ENCODE peak calls at places on chromosomes 13 and 19, in six cellular contexts. G, X, C, J, D and V are unnamed samples.

GRCh38 chr13:93217701-93218100 is 8.9 kb upstream of the GPC6 start:
- DNase-seq in C (no peak), J (no peak), X (no peak), D (no peak), G (no peak), V (no peak)

GRCh38 chr19:14550201-14550754 is 20.9 kb downstream of the TECR start:
- DNase-seq in G (no peak), C (no peak), D (no peak), J (no peak), X (no peak), V (peak; percentile 73)

GRCh38 chr19:48498576-48498879 is 13.1 kb downstream of the LMTK3 start:
- DNase-seq in J (no peak), C (no peak), X (no peak), D (no peak), G (no peak), V (no peak)

GRCh38 chr13:89066868-89067466 is 1395.8 kb downstream of the SLITRK5 start:
- DNase-seq in G (peak; percentile 0), C (peak; percentile 40), X (peak; percentile 70), J (peak; percentile 62), D (peak; percentile 28), V (no peak)

GRCh38 chr19:49546825-49547565 is 19.2 kb downstream of the RCN3 start:
- DNase-seq in C (peak; percentile 93), D (peak; percentile 78), G (peak; percentile 89), X (peak; percentile 92), J (peak; percentile 93), V (peak; percentile 99)

GRCh38 chr13:23292596-23292995 is 111.8 kb downstream of the SGCG start:
- DNase-seq in D (no peak), G (no peak), X (no peak), J (no peak), C (no peak), V (no peak)

GRCh38 chr13:83935566-83935965 is 53.3 kb upstream of the SLITRK1 start:
- DNase-seq in C (no peak), J (no peak), D (no peak), X (no peak), G (no peak), V (no peak)

GRCh38 chr13:26051231-26052135 is at the start of gene SHISA2:
- DNase-seq in D (peak; percentile 86), X (peak; percentile 71), J (peak; percentile 73), C (peak; percentile 82), G (peak; percentile 31), V (no peak)

GRCh38 chr19:12757544-12758274 is 6.1 kb downstream of the BEST2 start:
- DNase-seq in J (peak; percentile 77), G (peak; percentile 61), X (peak; percentile 89), C (peak; percentile 80), D (peak; percentile 95), V (peak; percentile 96)

GRCh38 chr13:51096131-51096530 is 14.9 kb downstream of the C13orf42 start:
- DNase-seq in J (no peak), D (no peak), X (peak; percentile 78), G (no peak), C (no peak), V (no peak)

GRCh38 chr19:12098040-12098439 is 33.5 kb downstream of the ZNF844 start:
- DNase-seq in G (no peak), D (no peak), J (no peak), C (no peak), X (no peak), V (no peak)

GRCh38 chr19:10009269-10009665 is 1.0 kb downstream of the COL5A3 start:
- DNase-seq in D (peak; percentile 63), G (peak; percentile 92), C (peak; percentile 70), X (peak; percentile 71), J (peak; percentile 83), V (no peak)

GRCh38 chr13:80529734-80530133 is 188.8 kb upstream of the SPRY2 start:
- DNase-seq in G (no peak), D (no peak), C (no peak), X (no peak), J (no peak), V (no peak)

GRCh38 chr19:10155834-10156233 is 36.1 kb upstream of the EIF3G start:
- DNase-seq in J (no peak), X (no peak), D (no peak), G (peak; percentile 34), C (no peak), V (no peak)

GRCh38 chr19:45498411-45499195 is at the start of gene PPM1N:
- DNase-seq in G (peak; percentile 17), D (peak; percentile 86), X (peak; percentile 67), C (no peak), J (peak; percentile 51), V (no peak)

GRCh38 chr19:3313199-3313575 is 53.2 kb upstream of the NFIC start:
- DNase-seq in C (no peak), J (no peak), G (no peak), D (no peak), X (no peak), V (no peak)

GRCh38 chr19:33391631-33392249 is 18.2 kb downstream of the CEBPG start:
- DNase-seq in X (no peak), J (no peak), G (no peak), C (no peak), D (no peak), V (no peak)

GRCh38 chr13:73740681-73741080 is 393.5 kb downstream of the KLF12 start:
- DNase-seq in C (no peak), X (no peak), J (no peak), G (peak; percentile 10), D (no peak), V (no peak)

GRCh38 chr19:43591904-43592772 is 3.8 kb downstream of the IRGQ start:
- DNase-seq in D (no peak), C (no peak), G (no peak), X (no peak), J (no peak), V (no peak)

GRCh38 chr19:4130635-4131438 is 6.9 kb upstream of the MAP2K2 start:
- DNase-seq in X (no peak), G (peak; percentile 90), D (no peak), C (no peak), J (peak; percentile 91), V (peak; percentile 89)

GRCh38 chr13:26485288-26485687 is 72.2 kb upstream of the WASF3 start:
- DNase-seq in X (no peak), D (no peak), C (no peak), J (no peak), G (no peak), V (no peak)

GRCh38 chr13:42041684-42042035 is 6.8 kb upstream of the DGKH start:
- DNase-seq in J (peak; percentile 78), G (peak; percentile 63), X (peak; percentile 86), C (peak; percentile 29), D (peak; percentile 71), V (peak; percentile 62)

GRCh38 chr19:11453468-11454341 is 18.3 kb downstream of the PRKCSH start:
- DNase-seq in X (no peak), C (no peak), J (no peak), G (no peak), D (no peak), V (no peak)

GRCh38 chr13:76965759-76966421 is 17.6 kb downstream of the ACOD1 start:
- DNase-seq in X (no peak), J (peak; percentile 67), D (no peak), G (peak; percentile 61), C (no peak), V (peak; percentile 97)

GRCh38 chr19:50178320-50178719 is 15.2 kb upstream of the IZUMO2 start:
- DNase-seq in J (no peak), D (no peak), X (no peak), G (no peak), C (no peak), V (no peak)

GRCh38 chr19:42219812-42220750 is at the start of gene ZNF526:
- DNase-seq in C (peak; percentile 99), X (peak; percentile 99), D (peak; percentile 99), G (peak; percentile 97), J (peak; percentile 98), V (peak; percentile 99)
- H3K4me1 ChIP-seq in C (peaks cover 19% of the 10 kb centered on the region), X (peaks cover 2% of the 10 kb centered on the region), D (no peaks in the 10 kb centered on the region), G (peaks cover 11% of the 10 kb centered on the region), J (peaks cover 28% of the 10 kb centered on the region), V (peaks cover 19% of the 10 kb centered on the region)

GRCh38 chr13:113317031-113317430 is 20.0 kb downstream of the LAMP1 start:
- DNase-seq in G (no peak), C (no peak), D (no peak), J (no peak), X (no peak), V (no peak)

GRCh38 chr13:113320226-113320875 is 23.3 kb downstream of the LAMP1 start:
- DNase-seq in J (no peak), D (no peak), X (no peak), C (no peak), G (no peak), V (no peak)

GRCh38 chr13:113318956-113319355 is 21.9 kb downstream of the LAMP1 start:
- DNase-seq in J (no peak), G (no peak), X (no peak), D (no peak), C (no peak), V (no peak)

GRCh38 chr13:113319371-113319770 is 22.3 kb downstream of the LAMP1 start:
- DNase-seq in D (no peak), G (no peak), X (no peak), J (no peak), C (no peak), V (no peak)

DNA sequence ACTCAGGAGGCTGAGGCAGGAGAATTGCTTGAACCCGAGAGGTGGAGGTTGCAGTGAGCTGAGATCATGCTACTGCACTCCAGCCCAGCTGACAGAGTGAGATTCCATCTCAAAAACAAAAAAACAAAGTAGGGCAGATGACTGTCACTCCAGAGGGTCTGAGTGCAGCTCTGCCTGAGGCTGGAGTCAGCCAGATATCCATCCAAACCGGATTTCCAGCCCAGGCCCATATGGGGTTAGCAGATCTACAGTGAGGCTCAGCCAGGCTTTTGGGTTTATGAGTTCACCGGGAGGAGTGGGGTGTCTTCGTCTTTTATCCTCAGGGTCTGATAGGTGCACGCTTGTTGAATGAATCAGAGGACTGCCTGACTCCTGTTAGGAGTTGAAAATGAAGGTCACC is 19.0 kb downstream of the LAMP1 start:
- DNase-seq in X (no peak), J (no peak), G (no peak), C (no peak), D (no peak), V (peak; percentile 21)
- H3K4me2 ChIP-seq in X (no peak overlapping the region), J (no peak overlapping the region), G (no peak overlapping the region), C (no peak overlapping the region), D (no peak overlapping the region), V (no peak overlapping the region)

GRCh38 chr19:21604351-21604926 is 99.0 kb downstream of the ZNF429 start:
- DNase-seq in X (peak; percentile 79), C (no peak), G (peak; percentile 21), D (no peak), J (peak; percentile 32), V (no peak)
- H2AK5ac ChIP-seq in X (no peak overlapping the region), C (no peak overlapping the region), G (no peak overlapping the region), D (no peak overlapping the region), J (no peak overlapping the region), V (no peak overlapping the region)

DNA sequence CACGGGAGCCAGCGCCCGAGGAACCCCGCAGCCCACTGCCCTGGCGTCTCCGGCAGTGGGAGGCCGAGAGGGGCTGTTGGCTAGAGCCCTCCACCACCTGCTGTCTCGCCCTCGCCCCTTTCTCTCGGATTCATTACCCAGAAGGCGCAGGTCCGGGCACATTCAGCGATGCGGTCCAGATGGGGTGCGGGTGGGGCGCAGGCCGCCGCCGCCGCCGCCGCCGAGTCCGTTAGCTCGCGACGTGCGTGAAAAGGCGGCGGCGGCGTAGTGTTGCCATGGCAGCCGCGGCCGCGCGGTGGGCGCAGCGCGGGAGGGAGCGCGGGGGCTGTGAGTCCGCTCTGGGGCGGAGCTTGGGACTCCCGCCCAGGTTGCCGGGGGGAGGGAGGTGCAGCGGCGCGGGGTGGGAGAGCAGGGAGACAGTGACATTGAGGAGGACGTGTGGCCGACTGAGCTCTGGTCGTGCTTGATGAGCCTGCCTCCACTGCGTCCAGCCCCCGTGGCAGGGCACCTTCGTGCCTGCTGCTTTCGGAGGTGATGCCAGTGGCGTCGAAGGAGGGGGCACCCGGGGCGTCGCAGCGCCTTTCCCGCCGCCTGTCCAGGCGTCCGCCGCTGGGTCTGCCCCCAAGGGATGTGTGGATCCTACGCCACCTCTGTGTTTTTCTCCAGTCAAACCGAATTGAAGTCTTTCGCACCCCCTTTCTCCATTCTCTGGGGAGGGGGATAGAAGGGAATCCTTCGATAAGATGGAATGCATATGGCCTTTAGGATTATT is at the start of gene KATNAL1:
- DNase-seq in J (peak; percentile 83), C (peak; percentile 82), D (peak; percentile 80), X (peak; percentile 88), G (peak; percentile 57), V (peak; percentile 55)
- H3K4me1 ChIP-seq in J (peaks cover 5% of the 10 kb centered on the region), C (peaks cover 5% of the 10 kb centered on the region), D (no peaks in the 10 kb centered on the region), X (no peaks in the 10 kb centered on the region), G (peaks cover 7% of the 10 kb centered on the region), V (peaks cover 2% of the 10 kb centered on the region)